ENCODE peak calls at places on chromosomes 11 and 22, in nine cellular contexts. One of them, this sample, is unnamed.

GRCh38 chr11:85256433-85256832 is 370.7 kb downstream of the DLG2 start:
- DNase-seq in AG09309: no peak
- DNase-seq in tibial artery: no peak
- DNase-seq in cardiac fibroblast: no peak
- DNase-seq in CD8-positive, alpha-beta T cell: no peak
- DNase-seq in mucosa of descending colon: no peak
- DNase-seq in effector memory CD4-positive, alpha-beta T cell: no peak
- DNase-seq in fibroblast of pulmonary artery: no peak
- DNase-seq in body of pancreas: no peak
- DNase-seq in this sample: no peak

GRCh38 chr11:46446343-46446751 is 54.8 kb upstream of the CHRM4 start:
- DNase-seq in AG09309: no peak
- DNase-seq in tibial artery: no peak
- DNase-seq in cardiac fibroblast: peak
- DNase-seq in CD8-positive, alpha-beta T cell: no peak
- DNase-seq in mucosa of descending colon: peak
- DNase-seq in effector memory CD4-positive, alpha-beta T cell: no peak
- DNase-seq in fibroblast of pulmonary artery: no peak
- DNase-seq in body of pancreas: no peak
- DNase-seq in this sample: no peak

GRCh38 chr22:36344106-36344827 is 43.5 kb downstream of the MYH9 start:
- DNase-seq in AG09309: no peak
- DNase-seq in tibial artery: no peak
- DNase-seq in cardiac fibroblast: no peak
- DNase-seq in CD8-positive, alpha-beta T cell: no peak
- DNase-seq in mucosa of descending colon: no peak
- DNase-seq in effector memory CD4-positive, alpha-beta T cell: no peak
- DNase-seq in fibroblast of pulmonary artery: no peak
- DNase-seq in body of pancreas: no peak
- DNase-seq in this sample: no peak

GRCh38 chr11:77101043-77101537 is 1.6 kb upstream of the OMP start:
- DNase-seq in AG09309: no peak
- DNase-seq in tibial artery: no peak
- DNase-seq in cardiac fibroblast: peak
- DNase-seq in CD8-positive, alpha-beta T cell: no peak
- DNase-seq in mucosa of descending colon: no peak
- DNase-seq in effector memory CD4-positive, alpha-beta T cell: no peak
- DNase-seq in fibroblast of pulmonary artery: peak
- DNase-seq in body of pancreas: no peak
- DNase-seq in this sample: no peak

GRCh38 chr22:29481265-29482000 is 1.4 kb downstream of the NEFH start:
- DNase-seq in AG09309: no peak
- DNase-seq in tibial artery: no peak
- DNase-seq in cardiac fibroblast: no peak
- DNase-seq in CD8-positive, alpha-beta T cell: no peak
- DNase-seq in mucosa of descending colon: no peak
- DNase-seq in effector memory CD4-positive, alpha-beta T cell: no peak
- DNase-seq in fibroblast of pulmonary artery: peak
- DNase-seq in body of pancreas: peak
- DNase-seq in this sample: no peak

GRCh38 chr11:112213753-112214152 is 12.5 kb upstream of the PTS start:
- DNase-seq in AG09309: no peak
- DNase-seq in tibial artery: no peak
- DNase-seq in cardiac fibroblast: peak
- DNase-seq in CD8-positive, alpha-beta T cell: no peak
- DNase-seq in mucosa of descending colon: no peak
- DNase-seq in effector memory CD4-positive, alpha-beta T cell: no peak
- DNase-seq in fibroblast of pulmonary artery: peak
- DNase-seq in body of pancreas: no peak
- DNase-seq in this sample: no peak

GRCh38 chr22:44317163-44317455 is 4.4 kb upstream of the SHISAL1 start:
- DNase-seq in AG09309: no peak
- DNase-seq in tibial artery: no peak
- DNase-seq in cardiac fibroblast: no peak
- DNase-seq in CD8-positive, alpha-beta T cell: no peak
- DNase-seq in mucosa of descending colon: no peak
- DNase-seq in effector memory CD4-positive, alpha-beta T cell: no peak
- DNase-seq in fibroblast of pulmonary artery: no peak
- DNase-seq in body of pancreas: no peak
- DNase-seq in this sample: no peak

GRCh38 chr11:24375896-24376295 is 121.0 kb upstream of the LUZP2 start:
- DNase-seq in AG09309: no peak
- DNase-seq in tibial artery: no peak
- DNase-seq in cardiac fibroblast: no peak
- DNase-seq in CD8-positive, alpha-beta T cell: no peak
- DNase-seq in mucosa of descending colon: no peak
- DNase-seq in effector memory CD4-positive, alpha-beta T cell: no peak
- DNase-seq in fibroblast of pulmonary artery: peak
- DNase-seq in body of pancreas: no peak
- DNase-seq in this sample: no peak

GRCh38 chr22:37499006-37499707 is 13.0 kb upstream of the MFNG start:
- DNase-seq in AG09309: no peak
- DNase-seq in tibial artery: no peak
- DNase-seq in cardiac fibroblast: no peak
- DNase-seq in CD8-positive, alpha-beta T cell: no peak
- DNase-seq in mucosa of descending colon: no peak
- DNase-seq in effector memory CD4-positive, alpha-beta T cell: no peak
- DNase-seq in fibroblast of pulmonary artery: no peak
- DNase-seq in body of pancreas: no peak
- DNase-seq in this sample: no peak

GRCh38 chr11:32960553-32961164 is 55.0 kb upstream of the DEPDC7 start:
- DNase-seq in AG09309: peak
- DNase-seq in tibial artery: no peak
- DNase-seq in cardiac fibroblast: peak
- DNase-seq in CD8-positive, alpha-beta T cell: no peak
- DNase-seq in mucosa of descending colon: no peak
- DNase-seq in effector memory CD4-positive, alpha-beta T cell: no peak
- DNase-seq in fibroblast of pulmonary artery: peak
- DNase-seq in body of pancreas: no peak
- DNase-seq in this sample: peak

GRCh38 chr22:27105142-27106025 is 448.0 kb downstream of the MIAT start:
- DNase-seq in AG09309: peak
- DNase-seq in tibial artery: peak
- DNase-seq in cardiac fibroblast: peak
- DNase-seq in CD8-positive, alpha-beta T cell: no peak
- DNase-seq in mucosa of descending colon: peak
- DNase-seq in effector memory CD4-positive, alpha-beta T cell: no peak
- DNase-seq in fibroblast of pulmonary artery: peak
- DNase-seq in body of pancreas: peak
- DNase-seq in this sample: no peak

DNA sequence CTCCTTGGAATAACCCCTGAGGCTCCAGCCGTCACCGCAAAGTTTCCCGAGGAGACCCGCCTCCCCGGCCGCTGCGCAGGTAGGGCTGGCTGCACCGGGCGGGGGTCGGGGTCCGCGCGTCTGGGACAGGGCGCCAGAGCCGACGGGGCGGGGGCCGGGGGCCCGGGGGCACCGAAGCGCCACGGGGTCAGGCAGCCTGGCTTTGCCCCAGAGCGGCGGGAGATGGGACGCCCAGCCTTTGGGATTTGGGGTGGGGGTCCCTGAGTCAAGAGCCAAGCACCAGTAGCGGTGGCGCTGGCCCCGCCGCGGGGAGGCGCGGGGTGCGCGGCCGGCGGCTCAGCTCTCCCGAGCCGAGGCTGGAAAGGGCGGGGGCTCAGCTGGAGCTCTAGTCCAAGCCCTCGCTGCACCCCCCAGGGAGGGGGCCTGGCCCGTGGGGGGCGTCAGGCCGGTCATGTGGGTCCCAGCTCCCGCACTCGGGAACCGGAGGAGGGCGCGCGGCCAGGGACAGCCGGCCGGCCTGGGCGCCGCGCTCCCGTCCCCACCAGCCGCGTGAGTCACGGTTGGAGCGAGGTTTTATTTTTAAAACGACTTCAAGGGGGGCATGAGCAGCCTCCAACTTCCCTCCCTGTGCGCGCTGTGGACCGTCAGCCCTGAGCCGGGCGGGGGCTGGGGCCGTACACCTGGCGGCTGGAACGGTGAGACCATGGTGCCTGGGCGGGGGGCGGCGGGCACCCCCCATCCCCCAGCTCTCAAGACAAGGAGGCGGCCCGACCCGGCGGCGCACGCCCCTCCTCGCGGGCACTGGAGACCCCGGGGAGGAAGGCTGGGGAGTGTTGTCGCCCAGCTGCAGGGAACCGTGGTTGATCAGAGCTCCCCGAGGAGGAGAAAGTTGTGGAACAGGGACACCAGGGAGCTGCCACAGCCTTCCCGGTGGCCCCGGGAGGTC is 623 bp downstream of the FLRT1 start:
- DNase-seq in AG09309: no peak
- DNase-seq in tibial artery: no peak
- DNase-seq in cardiac fibroblast: peak
- DNase-seq in CD8-positive, alpha-beta T cell: no peak
- DNase-seq in mucosa of descending colon: no peak
- DNase-seq in effector memory CD4-positive, alpha-beta T cell: no peak
- DNase-seq in fibroblast of pulmonary artery: peak
- DNase-seq in body of pancreas: peak
- DNase-seq in this sample: no peak
- H3K4me3 ChIP-seq in AG09309: peak
- H3K4me3 ChIP-seq in tibial artery: peak
- H3K4me3 ChIP-seq in cardiac fibroblast: peak
- H3K4me3 ChIP-seq in CD8-positive, alpha-beta T cell: no peak
- H3K4me3 ChIP-seq in mucosa of descending colon: no peak
- H3K4me3 ChIP-seq in effector memory CD4-positive, alpha-beta T cell: no peak
- H3K4me3 ChIP-seq in fibroblast of pulmonary artery: peak
- H3K4me3 ChIP-seq in body of pancreas: peak
- H3K4me3 ChIP-seq in this sample: no peak

DNA sequence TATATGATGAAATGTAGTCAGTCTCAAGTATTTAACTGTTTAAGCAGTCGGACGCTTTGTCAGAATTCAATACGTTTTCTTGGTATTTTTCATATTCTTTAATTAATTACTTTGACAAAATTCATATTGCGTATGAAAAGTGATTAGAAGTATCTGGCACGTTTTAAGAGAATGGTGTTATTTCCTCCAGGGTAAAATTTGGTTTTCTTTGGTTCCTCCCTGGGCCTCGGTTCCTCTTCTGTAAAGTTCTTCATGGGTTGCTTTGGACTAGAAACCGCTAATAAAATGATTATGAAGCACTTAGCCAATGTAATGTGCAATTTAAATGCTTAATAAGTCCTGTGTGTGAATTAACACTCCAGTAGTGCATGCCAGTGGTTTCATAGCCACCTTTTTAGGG is 1.5 kb downstream of the CBL start:
- DNase-seq in AG09309: no peak
- DNase-seq in tibial artery: no peak
- DNase-seq in cardiac fibroblast: no peak
- DNase-seq in CD8-positive, alpha-beta T cell: no peak
- DNase-seq in mucosa of descending colon: no peak
- DNase-seq in effector memory CD4-positive, alpha-beta T cell: no peak
- DNase-seq in fibroblast of pulmonary artery: no peak
- DNase-seq in body of pancreas: no peak
- DNase-seq in this sample: no peak
- H3K4me3 ChIP-seq in AG09309: peak
- H3K4me3 ChIP-seq in tibial artery: peak
- H3K4me3 ChIP-seq in cardiac fibroblast: peak
- H3K4me3 ChIP-seq in CD8-positive, alpha-beta T cell: peak
- H3K4me3 ChIP-seq in mucosa of descending colon: no peak
- H3K4me3 ChIP-seq in effector memory CD4-positive, alpha-beta T cell: peak
- H3K4me3 ChIP-seq in fibroblast of pulmonary artery: peak
- H3K4me3 ChIP-seq in body of pancreas: no peak
- H3K4me3 ChIP-seq in this sample: peak

DNA sequence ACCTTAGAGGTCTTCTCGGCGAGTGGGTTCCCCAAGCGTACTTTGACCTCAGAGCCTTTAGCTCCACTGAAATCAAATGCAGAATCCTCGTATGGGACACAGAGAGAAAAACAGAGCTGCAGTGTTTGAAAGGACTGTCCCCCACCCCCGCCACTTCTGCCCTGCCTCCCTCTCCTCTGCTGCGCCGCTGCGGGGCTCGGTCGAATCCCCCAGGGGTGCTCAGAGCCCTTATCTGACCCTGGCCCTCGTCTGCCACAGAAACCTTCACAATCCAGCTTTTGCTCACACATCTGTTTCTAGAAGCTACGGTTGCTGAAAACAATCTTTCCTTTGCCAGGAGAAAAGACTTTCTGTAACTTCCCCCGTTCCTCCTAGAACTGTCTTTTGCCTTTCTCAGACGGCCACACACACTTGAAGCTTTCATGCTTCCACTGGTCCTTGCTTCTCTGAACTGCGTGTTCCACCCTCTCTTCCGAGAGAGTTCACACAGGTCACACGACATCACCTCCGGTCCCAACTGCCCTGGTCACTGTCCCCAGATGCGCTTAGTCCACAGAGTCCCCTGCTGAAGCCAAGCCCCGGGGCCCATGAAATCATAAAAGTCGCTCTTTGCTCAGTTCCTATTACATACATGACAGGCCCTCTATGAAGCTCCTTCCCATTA is 3.8 kb downstream of the SMIM35 start:
- DNase-seq in AG09309: no peak
- DNase-seq in tibial artery: no peak
- DNase-seq in cardiac fibroblast: no peak
- DNase-seq in CD8-positive, alpha-beta T cell: no peak
- DNase-seq in mucosa of descending colon: no peak
- DNase-seq in effector memory CD4-positive, alpha-beta T cell: no peak
- DNase-seq in fibroblast of pulmonary artery: no peak
- DNase-seq in body of pancreas: no peak
- DNase-seq in this sample: no peak
- H3K4me3 ChIP-seq in AG09309: no peak
- H3K4me3 ChIP-seq in tibial artery: no peak
- H3K4me3 ChIP-seq in cardiac fibroblast: no peak
- H3K4me3 ChIP-seq in CD8-positive, alpha-beta T cell: no peak
- H3K4me3 ChIP-seq in mucosa of descending colon: no peak
- H3K4me3 ChIP-seq in effector memory CD4-positive, alpha-beta T cell: no peak
- H3K4me3 ChIP-seq in fibroblast of pulmonary artery: no peak
- H3K4me3 ChIP-seq in body of pancreas: no peak
- H3K4me3 ChIP-seq in this sample: no peak

GRCh38 chr22:39243443-39244072 is 1.2 kb downstream of the PDGFB start:
- DNase-seq in AG09309: no peak
- DNase-seq in tibial artery: no peak
- DNase-seq in cardiac fibroblast: no peak
- DNase-seq in CD8-positive, alpha-beta T cell: no peak
- DNase-seq in mucosa of descending colon: no peak
- DNase-seq in effector memory CD4-positive, alpha-beta T cell: no peak
- DNase-seq in fibroblast of pulmonary artery: no peak
- DNase-seq in body of pancreas: peak
- DNase-seq in this sample: no peak

GRCh38 chr22:39244073-39244495 is 698 bp downstream of the PDGFB start:
- DNase-seq in AG09309: no peak
- DNase-seq in tibial artery: no peak
- DNase-seq in cardiac fibroblast: no peak
- DNase-seq in CD8-positive, alpha-beta T cell: no peak
- DNase-seq in mucosa of descending colon: no peak
- DNase-seq in effector memory CD4-positive, alpha-beta T cell: no peak
- DNase-seq in fibroblast of pulmonary artery: no peak
- DNase-seq in body of pancreas: no peak
- DNase-seq in this sample: no peak

GRCh38 chr22:39242389-39242808 is 2.4 kb downstream of the PDGFB start:
- DNase-seq in AG09309: no peak
- DNase-seq in tibial artery: no peak
- DNase-seq in cardiac fibroblast: no peak
- DNase-seq in CD8-positive, alpha-beta T cell: no peak
- DNase-seq in mucosa of descending colon: no peak
- DNase-seq in effector memory CD4-positive, alpha-beta T cell: no peak
- DNase-seq in fibroblast of pulmonary artery: no peak
- DNase-seq in body of pancreas: no peak
- DNase-seq in this sample: no peak

GRCh38 chr22:39241632-39242388 is 3.0 kb downstream of the PDGFB start:
- DNase-seq in AG09309: no peak
- DNase-seq in tibial artery: no peak
- DNase-seq in cardiac fibroblast: no peak
- DNase-seq in CD8-positive, alpha-beta T cell: peak
- DNase-seq in mucosa of descending colon: no peak
- DNase-seq in effector memory CD4-positive, alpha-beta T cell: peak
- DNase-seq in fibroblast of pulmonary artery: no peak
- DNase-seq in body of pancreas: no peak
- DNase-seq in this sample: no peak

GRCh38 chr22:39242809-39243442 is 1.9 kb downstream of the PDGFB start:
- DNase-seq in AG09309: no peak
- DNase-seq in tibial artery: no peak
- DNase-seq in cardiac fibroblast: peak
- DNase-seq in CD8-positive, alpha-beta T cell: no peak
- DNase-seq in mucosa of descending colon: no peak
- DNase-seq in effector memory CD4-positive, alpha-beta T cell: peak
- DNase-seq in fibroblast of pulmonary artery: no peak
- DNase-seq in body of pancreas: peak
- DNase-seq in this sample: no peak
- H3K4me3 ChIP-seq in AG09309: no peak
- H3K4me3 ChIP-seq in tibial artery: peak
- H3K4me3 ChIP-seq in cardiac fibroblast: peak
- H3K4me3 ChIP-seq in CD8-positive, alpha-beta T cell: peak
- H3K4me3 ChIP-seq in mucosa of descending colon: no peak
- H3K4me3 ChIP-seq in effector memory CD4-positive, alpha-beta T cell: peak
- H3K4me3 ChIP-seq in fibroblast of pulmonary artery: peak
- H3K4me3 ChIP-seq in body of pancreas: peak
- H3K4me3 ChIP-seq in this sample: peak